ENCODE peak calls at places on chromosome 19, in nine cellular contexts. One of them, this sample, is unnamed.

GRCh38 chr19:13557756-13558398 is 51.6 kb upstream of the CACNA1A start:
- DNase-seq in A549: no peak
- DNase-seq in tibial nerve: no peak
- DNase-seq in upper lobe of left lung: no peak
- DNase-seq in stomach: no peak
- DNase-seq in sigmoid colon: no peak
- DNase-seq in SK-N-SH: no peak
- DNase-seq in transverse colon: peak
- DNase-seq in suprapubic skin: no peak
- DNase-seq in this sample: no peak

GRCh38 chr19:4103073-4103418 is 20.9 kb downstream of the MAP2K2 start:
- DNase-seq in A549: no peak
- DNase-seq in suprapubic skin: no peak
- DNase-seq in stomach: no peak
- DNase-seq in tibial nerve: no peak
- DNase-seq in sigmoid colon: no peak
- DNase-seq in SK-N-SH: no peak
- DNase-seq in transverse colon: no peak
- DNase-seq in upper lobe of left lung: no peak
- DNase-seq in this sample: no peak

GRCh38 chr19:9165256-9165655 is 13.5 kb upstream of the OR7D2 start:
- DNase-seq in tibial nerve: no peak
- DNase-seq in suprapubic skin: no peak
- DNase-seq in upper lobe of left lung: no peak
- DNase-seq in A549: no peak
- DNase-seq in stomach: no peak
- DNase-seq in SK-N-SH: no peak
- DNase-seq in sigmoid colon: no peak
- DNase-seq in transverse colon: no peak
- DNase-seq in this sample: no peak

GRCh38 chr19:23718802-23719201 is 31.8 kb upstream of the ZNF675 start:
- DNase-seq in upper lobe of left lung: no peak
- DNase-seq in A549: no peak
- DNase-seq in stomach: no peak
- DNase-seq in tibial nerve: no peak
- DNase-seq in suprapubic skin: no peak
- DNase-seq in SK-N-SH: no peak
- DNase-seq in sigmoid colon: no peak
- DNase-seq in transverse colon: no peak
- DNase-seq in this sample: no peak

GRCh38 chr19:5138606-5139594 is 170.0 kb downstream of the KDM4B start:
- DNase-seq in tibial nerve: no peak
- DNase-seq in suprapubic skin: no peak
- DNase-seq in sigmoid colon: no peak
- DNase-seq in A549: no peak
- DNase-seq in stomach: peak
- DNase-seq in upper lobe of left lung: peak
- DNase-seq in SK-N-SH: no peak
- DNase-seq in transverse colon: peak
- DNase-seq in this sample: no peak

GRCh38 chr19:7883796-7884570 is 4.3 kb upstream of the LRRC8E start:
- DNase-seq in stomach: no peak
- DNase-seq in A549: no peak
- DNase-seq in SK-N-SH: no peak
- DNase-seq in sigmoid colon: no peak
- DNase-seq in suprapubic skin: no peak
- DNase-seq in upper lobe of left lung: no peak
- DNase-seq in tibial nerve: no peak
- DNase-seq in transverse colon: no peak
- DNase-seq in this sample: no peak

GRCh38 chr19:23916991-23917390 is 2.3 kb downstream of the ZNF726 start:
- DNase-seq in A549: no peak
- DNase-seq in tibial nerve: no peak
- DNase-seq in stomach: no peak
- DNase-seq in sigmoid colon: no peak
- DNase-seq in SK-N-SH: no peak
- DNase-seq in transverse colon: no peak
- DNase-seq in suprapubic skin: no peak
- DNase-seq in upper lobe of left lung: no peak
- DNase-seq in this sample: no peak

GRCh38 chr19:48203227-48203793 is 32.8 kb downstream of the ZSWIM9 start:
- DNase-seq in upper lobe of left lung: no peak
- DNase-seq in sigmoid colon: no peak
- DNase-seq in suprapubic skin: no peak
- DNase-seq in A549: peak
- DNase-seq in stomach: no peak
- DNase-seq in SK-N-SH: no peak
- DNase-seq in transverse colon: no peak
- DNase-seq in tibial nerve: no peak
- DNase-seq in this sample: no peak

GRCh38 chr19:10701955-10702307 is 692 bp downstream of the QTRT1 start:
- DNase-seq in tibial nerve: no peak
- DNase-seq in upper lobe of left lung: no peak
- DNase-seq in stomach: no peak
- DNase-seq in SK-N-SH: peak
- DNase-seq in sigmoid colon: no peak
- DNase-seq in A549: no peak
- DNase-seq in transverse colon: peak
- DNase-seq in suprapubic skin: no peak
- DNase-seq in this sample: no peak
- TF ChIP-seq EP300 in tibial nerve: no peak
- TF ChIP-seq EP300 in upper lobe of left lung: no peak
- TF ChIP-seq EP300 in stomach: no peak
- TF ChIP-seq EP300 in SK-N-SH: no peak
- TF ChIP-seq EP300 in sigmoid colon: no peak
- TF ChIP-seq EP300 in A549: no peak
- TF ChIP-seq EP300 in transverse colon: no peak
- TF ChIP-seq EP300 in suprapubic skin: no peak
- TF ChIP-seq EP300 in this sample: no peak

DNA sequence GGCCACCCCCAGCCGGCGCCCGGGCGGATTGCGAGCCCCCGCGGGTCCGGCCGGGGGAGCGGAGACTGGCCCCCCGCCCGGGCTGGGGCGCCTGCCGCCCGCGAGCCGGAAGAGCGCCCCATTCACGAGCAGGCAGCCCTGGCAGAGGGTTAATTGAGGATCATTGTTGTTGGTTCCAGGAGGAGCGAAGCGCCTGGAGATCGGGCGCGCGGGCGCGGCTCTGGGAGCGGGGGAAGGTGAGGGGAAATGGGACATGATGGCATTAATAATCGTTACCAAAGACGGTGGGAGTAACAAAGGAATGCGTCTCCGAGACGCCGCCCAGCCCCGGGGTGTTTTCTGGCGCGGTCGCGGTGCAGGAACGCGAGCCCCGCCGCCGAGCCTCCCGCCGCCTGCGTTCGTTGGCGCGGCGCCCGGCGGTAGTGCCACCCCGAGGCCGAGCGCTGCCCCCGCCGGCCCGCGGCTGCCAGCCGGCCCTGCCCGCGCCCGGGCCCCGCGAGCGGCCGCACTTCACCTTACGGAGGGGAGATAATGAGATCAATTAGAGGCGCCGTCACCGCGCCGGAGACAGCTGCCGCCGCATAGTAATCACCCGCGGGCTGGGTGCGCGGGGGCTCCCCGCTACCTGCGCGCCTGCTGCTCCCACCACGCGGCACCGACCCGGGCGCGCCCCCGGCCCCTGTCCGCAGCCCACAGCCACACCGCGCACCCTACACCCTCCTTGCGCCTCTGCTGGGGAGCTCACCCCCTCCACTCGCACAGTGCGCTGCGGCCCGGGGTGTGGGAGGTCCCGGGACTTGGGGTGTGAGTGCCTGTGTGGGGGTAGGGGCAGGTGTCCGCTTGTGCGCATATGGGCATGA is 2.8 kb downstream of the ZNF536 start:
- DNase-seq in stomach: peak
- DNase-seq in upper lobe of left lung: no peak
- DNase-seq in transverse colon: no peak
- DNase-seq in A549: no peak
- DNase-seq in sigmoid colon: no peak
- DNase-seq in suprapubic skin: no peak
- DNase-seq in SK-N-SH: peak
- DNase-seq in tibial nerve: no peak
- DNase-seq in this sample: no peak
- H3K4me3 ChIP-seq in stomach: no peak
- H3K4me3 ChIP-seq in upper lobe of left lung: no peak
- H3K4me3 ChIP-seq in transverse colon: no peak
- H3K4me3 ChIP-seq in A549: no peak
- H3K4me3 ChIP-seq in sigmoid colon: peak
- H3K4me3 ChIP-seq in suprapubic skin: peak
- H3K4me3 ChIP-seq in SK-N-SH: peak
- H3K4me3 ChIP-seq in tibial nerve: peak
- H3K4me3 ChIP-seq in this sample: no peak

GRCh38 chr19:1610579-1610978 is 5.3 kb upstream of the UQCR11 start:
- DNase-seq in SK-N-SH: no peak
- DNase-seq in suprapubic skin: no peak
- DNase-seq in A549: no peak
- DNase-seq in stomach: no peak
- DNase-seq in transverse colon: no peak
- DNase-seq in sigmoid colon: no peak
- DNase-seq in upper lobe of left lung: no peak
- DNase-seq in tibial nerve: no peak
- DNase-seq in this sample: no peak

GRCh38 chr19:1611353-1611752 is 6.1 kb upstream of the UQCR11 start:
- DNase-seq in stomach: no peak
- DNase-seq in SK-N-SH: no peak
- DNase-seq in sigmoid colon: no peak
- DNase-seq in upper lobe of left lung: no peak
- DNase-seq in tibial nerve: no peak
- DNase-seq in transverse colon: no peak
- DNase-seq in suprapubic skin: no peak
- DNase-seq in A549: no peak
- DNase-seq in this sample: no peak

GRCh38 chr19:1606138-1606651 is 933 bp upstream of the UQCR11 start:
- DNase-seq in SK-N-SH: no peak
- DNase-seq in A549: no peak
- DNase-seq in suprapubic skin: no peak
- DNase-seq in sigmoid colon: no peak
- DNase-seq in stomach: peak
- DNase-seq in tibial nerve: no peak
- DNase-seq in upper lobe of left lung: no peak
- DNase-seq in transverse colon: no peak
- DNase-seq in this sample: no peak

GRCh38 chr19:1609680-1610474 is 4.6 kb upstream of the UQCR11 start:
- DNase-seq in upper lobe of left lung: no peak
- DNase-seq in stomach: no peak
- DNase-seq in suprapubic skin: no peak
- DNase-seq in tibial nerve: no peak
- DNase-seq in SK-N-SH: no peak
- DNase-seq in transverse colon: no peak
- DNase-seq in A549: no peak
- DNase-seq in sigmoid colon: no peak
- DNase-seq in this sample: no peak

DNA sequence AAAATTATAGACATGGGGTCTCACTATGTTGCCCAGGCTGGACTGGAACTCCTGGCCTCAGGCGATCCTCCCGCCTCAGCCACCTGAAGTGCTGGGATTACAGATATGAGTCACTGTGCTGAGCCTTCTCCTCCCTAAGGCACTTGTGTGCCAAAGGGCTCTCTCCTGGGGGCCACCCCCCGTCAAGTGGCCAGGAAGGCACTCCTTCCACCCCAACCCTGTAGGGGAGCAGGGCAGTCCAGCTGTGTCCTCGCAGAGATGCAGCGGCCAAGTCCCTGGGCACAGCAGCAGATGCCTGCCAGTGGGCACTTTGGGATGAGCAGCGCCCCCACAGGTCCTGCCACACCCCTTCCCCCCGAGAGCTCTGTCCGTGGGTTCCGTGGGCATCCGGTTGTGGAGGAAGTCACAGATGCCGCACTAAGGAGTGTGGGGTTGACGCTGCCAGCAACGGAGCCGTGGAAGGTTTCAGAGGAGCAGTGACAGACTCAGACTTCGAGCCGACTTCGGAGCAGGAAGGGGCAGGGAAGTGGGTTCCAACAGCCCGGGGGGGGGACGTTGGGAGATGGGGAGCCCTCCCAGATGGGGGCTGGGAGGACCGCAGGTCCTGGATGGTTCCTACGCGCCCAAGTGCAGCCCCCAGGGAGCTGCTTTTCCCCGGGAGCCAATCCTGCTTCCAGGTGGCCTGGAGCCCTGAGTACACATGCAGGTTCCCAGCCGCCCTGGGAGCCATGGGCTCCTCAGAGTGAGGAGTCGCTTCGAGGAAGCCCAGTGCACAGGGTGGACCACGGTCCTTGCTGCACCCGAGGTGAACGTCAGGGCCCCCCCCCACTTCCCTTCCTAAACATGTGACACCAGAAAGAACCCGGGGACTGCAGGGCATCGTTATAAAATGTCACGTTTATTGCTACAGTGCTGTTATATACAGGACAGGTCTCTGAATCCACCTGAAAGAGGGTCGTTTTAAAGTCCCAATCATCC is 3.4 kb upstream of the UQCR11 start:
- DNase-seq in SK-N-SH: peak
- DNase-seq in suprapubic skin: no peak
- DNase-seq in tibial nerve: no peak
- DNase-seq in transverse colon: no peak
- DNase-seq in upper lobe of left lung: no peak
- DNase-seq in sigmoid colon: no peak
- DNase-seq in A549: no peak
- DNase-seq in stomach: no peak
- DNase-seq in this sample: no peak
- TF ChIP-seq EP300 in SK-N-SH: no peak
- TF ChIP-seq EP300 in suprapubic skin: no peak
- TF ChIP-seq EP300 in tibial nerve: no peak
- TF ChIP-seq EP300 in transverse colon: no peak
- TF ChIP-seq EP300 in upper lobe of left lung: no peak
- TF ChIP-seq EP300 in sigmoid colon: no peak
- TF ChIP-seq EP300 in A549: no peak
- TF ChIP-seq EP300 in stomach: no peak
- TF ChIP-seq EP300 in this sample: no peak

DNA sequence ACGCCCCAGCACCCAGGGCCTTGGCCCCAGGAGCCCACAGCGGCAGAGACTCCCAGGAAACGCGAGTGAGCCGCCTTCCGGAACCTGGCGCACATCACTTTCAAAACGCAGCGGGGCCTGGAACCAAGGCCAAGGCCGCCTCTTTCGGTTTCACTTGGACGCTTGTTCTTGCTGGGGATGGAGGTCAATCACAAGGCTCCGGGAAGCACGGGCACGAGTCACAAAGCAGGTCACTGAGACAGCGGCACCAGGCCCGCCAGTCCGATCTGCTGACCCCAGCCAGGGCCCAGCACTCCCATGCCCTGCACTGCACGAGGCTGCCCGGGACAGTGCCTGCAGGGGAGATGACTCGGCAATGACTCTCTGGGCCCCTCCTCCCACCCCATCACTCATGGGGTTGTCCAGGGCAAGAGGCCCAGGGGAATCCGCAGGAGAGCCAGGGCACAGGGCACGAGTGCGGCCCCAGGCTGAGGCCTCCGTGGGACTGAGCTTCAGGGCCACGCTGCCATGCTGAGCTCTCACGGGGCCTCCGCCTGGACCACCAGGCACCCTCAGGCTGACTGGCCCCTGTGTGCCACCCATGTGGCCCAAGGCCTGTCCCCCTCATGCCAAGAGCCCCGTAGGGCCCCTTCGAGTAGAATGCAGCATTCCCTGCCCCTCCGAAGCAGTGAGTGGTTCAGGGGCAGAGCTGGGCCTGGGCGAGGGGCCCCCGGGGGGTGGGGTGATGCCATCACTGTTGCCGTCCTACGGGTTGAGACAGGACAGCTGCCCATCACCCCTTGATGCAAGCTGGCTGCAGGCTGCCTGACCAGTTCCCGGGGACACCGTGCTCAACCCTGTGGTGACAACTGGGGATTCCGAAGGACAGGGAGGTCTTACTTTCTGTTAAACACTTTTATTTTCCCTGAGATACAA is 4.9 kb downstream of the SBNO2 start:
- DNase-seq in SK-N-SH: no peak
- DNase-seq in upper lobe of left lung: no peak
- DNase-seq in suprapubic skin: peak
- DNase-seq in transverse colon: no peak
- DNase-seq in sigmoid colon: peak
- DNase-seq in A549: peak
- DNase-seq in stomach: peak
- DNase-seq in tibial nerve: no peak
- DNase-seq in this sample: peak
- H3K4me3 ChIP-seq in SK-N-SH: peak
- H3K4me3 ChIP-seq in upper lobe of left lung: peak
- H3K4me3 ChIP-seq in suprapubic skin: peak
- H3K4me3 ChIP-seq in transverse colon: no peak
- H3K4me3 ChIP-seq in sigmoid colon: peak
- H3K4me3 ChIP-seq in A549: peak
- H3K4me3 ChIP-seq in stomach: peak
- H3K4me3 ChIP-seq in tibial nerve: peak
- H3K4me3 ChIP-seq in this sample: peak

This sample was measured in ovary.